ENCODE peak calls at places on chromosomes 11 and 22, in six cellular contexts. One of them, this sample, is unnamed.

GRCh38 chr11:70029831-70030811 is 48.0 kb upstream of the ANO1 start:
- DNase-seq in NCI-H345: no peak
- DNase-seq in T-cell: no peak
- DNase-seq in MV-4-11: no peak
- DNase-seq in type B pancreatic cell: no peak
- DNase-seq in Calu3: no peak
- DNase-seq in this sample: no peak

GRCh38 chr11:108933630-108934029 is 268.8 kb downstream of the DDX10 start:
- DNase-seq in NCI-H345: no peak
- DNase-seq in T-cell: no peak
- DNase-seq in MV-4-11: no peak
- DNase-seq in type B pancreatic cell: no peak
- DNase-seq in Calu3: no peak
- DNase-seq in this sample: no peak

GRCh38 chr11:498297-499181 is 8.5 kb downstream of the RNH1 start:
- DNase-seq in NCI-H345: no peak
- DNase-seq in T-cell: no peak
- DNase-seq in MV-4-11: no peak
- DNase-seq in type B pancreatic cell: no peak
- DNase-seq in Calu3: no peak
- DNase-seq in this sample: no peak

GRCh38 chr11:612201-612960 is 3.4 kb downstream of the IRF7 start:
- DNase-seq in NCI-H345: no peak
- DNase-seq in T-cell: no peak
- DNase-seq in MV-4-11: peak; percentile 54
- DNase-seq in type B pancreatic cell: no peak
- DNase-seq in Calu3: peak; percentile 55
- DNase-seq in this sample: no peak

GRCh38 chr11:65421204-65422103 is 1.1 kb upstream of the NEAT1 start:
- DNase-seq in NCI-H345: peak; percentile 79
- DNase-seq in T-cell: peak; percentile 89
- DNase-seq in MV-4-11: peak; percentile 90
- DNase-seq in type B pancreatic cell: no peak
- DNase-seq in Calu3: peak; percentile 88
- DNase-seq in this sample: peak; percentile 40

GRCh38 chr22:36055376-36056310 is 27.0 kb upstream of the RBFOX2 start:
- DNase-seq in NCI-H345: no peak
- DNase-seq in T-cell: no peak
- DNase-seq in MV-4-11: no peak
- DNase-seq in type B pancreatic cell: no peak
- DNase-seq in Calu3: no peak
- DNase-seq in this sample: no peak

GRCh38 chr11:13984616-13985474 is 22.3 kb downstream of the SPON1 start:
- DNase-seq in NCI-H345: no peak
- DNase-seq in T-cell: no peak
- DNase-seq in MV-4-11: no peak
- DNase-seq in type B pancreatic cell: no peak
- DNase-seq in Calu3: no peak
- DNase-seq in this sample: peak; percentile 51

GRCh38 chr22:21791635-21792625 is 56.3 kb upstream of the YPEL1 start:
- DNase-seq in NCI-H345: no peak
- DNase-seq in T-cell: no peak
- DNase-seq in MV-4-11: no peak
- DNase-seq in type B pancreatic cell: no peak
- DNase-seq in Calu3: no peak
- DNase-seq in this sample: no peak

GRCh38 chr22:39556970-39557811 is 13.4 kb upstream of the CACNA1I start:
- DNase-seq in NCI-H345: peak; percentile 17
- DNase-seq in T-cell: peak; percentile 49
- DNase-seq in MV-4-11: no peak
- DNase-seq in type B pancreatic cell: no peak
- DNase-seq in Calu3: peak; percentile 47
- DNase-seq in this sample: no peak

GRCh38 chr11:61541568-61541967 is 33.0 kb downstream of the LRRC10B start:
- DNase-seq in NCI-H345: no peak
- DNase-seq in T-cell: no peak
- DNase-seq in MV-4-11: peak; percentile 74
- DNase-seq in type B pancreatic cell: no peak
- DNase-seq in Calu3: no peak
- DNase-seq in this sample: peak; percentile 86

This sample was measured in H54.